ENCODE peak calls at places on chromosomes 13 and 19, in ten cellular contexts. A is right lobe of liver, J is adrenal gland, H is spleen, X is erythroblast, F is GM12878, P is upper lobe of left lung, C is prostate gland, I is tibial nerve, M is esophagus squamous epithelium. G is an unnamed sample.

GRCh38 chr19:14122924-14123323 is 5.4 kb upstream of the PRKACA start:
- DNase-seq in P (no peak), F (no peak), A (no peak), M (no peak), X (no peak), C (no peak), J (no peak), H (no peak), I (no peak), G (no peak)

GRCh38 chr19:3968556-3969434 is 2.1 kb downstream of the DAPK3 start:
- DNase-seq in I (peak; percentile 79), J (peak; percentile 91), A (peak; percentile 75), M (no peak), X (peak; percentile 69), F (no peak), C (peak; percentile 92), P (no peak), H (no peak), G (peak; percentile 79)

GRCh38 chr13:39822437-39822836 is 167.0 kb downstream of the COG6 start:
- DNase-seq in F (no peak), P (no peak), X (no peak), I (no peak), A (no peak), J (no peak), M (no peak), C (no peak), H (no peak), G (no peak)

GRCh38 chr13:102191951-102192461 is 209.8 kb downstream of the FGF14 start:
- DNase-seq in M (no peak), F (no peak), J (no peak), P (no peak), I (no peak), H (no peak), A (peak; percentile 73), X (no peak), C (no peak), G (no peak)

GRCh38 chr13:36163809-36164308 is 32.7 kb upstream of the DCLK1 start:
- DNase-seq in F (no peak), A (no peak), P (no peak), H (no peak), J (peak; percentile 69), M (no peak), I (peak; percentile 88), C (no peak), X (no peak), G (peak; percentile 19)

GRCh38 chr13:76719955-76720354 is 166.2 kb downstream of the KCTD12 start:
- DNase-seq in J (no peak), P (no peak), C (no peak), A (no peak), M (no peak), H (no peak), F (no peak), I (no peak), X (no peak), G (no peak)

GRCh38 chr19:383922-384800 is 24.8 kb downstream of the C2CD4C start:
- DNase-seq in H (peak; percentile 75), I (no peak), P (peak; percentile 86), J (peak; percentile 63), A (no peak), M (no peak), C (no peak), X (peak; percentile 16), F (peak; percentile 27), G (no peak)

GRCh38 chr19:3359850-3360493 is 6.4 kb upstream of the NFIC start:
- DNase-seq in A (no peak), J (no peak), H (peak; percentile 84), F (no peak), C (no peak), X (peak; percentile 64), P (peak; percentile 91), I (no peak), M (no peak), G (no peak)

GRCh38 chr19:1250374-1251232 is 2.2 kb downstream of the MIDN start:
- DNase-seq in J (peak; percentile 82), C (peak; percentile 59), X (peak; percentile 71), M (no peak), P (peak; percentile 89), H (peak; percentile 93), F (no peak), A (no peak), I (no peak), G (peak; percentile 76)

GRCh38 chr19:7515091-7515470 is 822 bp upstream of the ZNF358 start:
- DNase-seq in M (no peak), C (no peak), J (peak; percentile 76), H (no peak), I (no peak), P (no peak), X (no peak), A (no peak), F (no peak), G (peak; percentile 54)

GRCh38 chr19:5641171-5641570 is 18.3 kb downstream of the SAFB start:
- DNase-seq in X (no peak), F (no peak), P (no peak), M (no peak), A (no peak), C (no peak), I (no peak), J (no peak), H (no peak), G (no peak)

GRCh38 chr13:28429685-28430290 is 65.1 kb downstream of the FLT1 start:
- DNase-seq in J (no peak), I (no peak), H (no peak), P (no peak), M (no peak), F (peak; percentile 84), A (no peak), C (no peak), X (no peak), G (peak; percentile 18)
- TF ChIP-seq POLR2A in J (no peak), I (no peak), H (no peak), P (no peak), M (no peak), F (no peak), A (no peak), C (no peak), X (no peak), G (no peak)

DNA sequence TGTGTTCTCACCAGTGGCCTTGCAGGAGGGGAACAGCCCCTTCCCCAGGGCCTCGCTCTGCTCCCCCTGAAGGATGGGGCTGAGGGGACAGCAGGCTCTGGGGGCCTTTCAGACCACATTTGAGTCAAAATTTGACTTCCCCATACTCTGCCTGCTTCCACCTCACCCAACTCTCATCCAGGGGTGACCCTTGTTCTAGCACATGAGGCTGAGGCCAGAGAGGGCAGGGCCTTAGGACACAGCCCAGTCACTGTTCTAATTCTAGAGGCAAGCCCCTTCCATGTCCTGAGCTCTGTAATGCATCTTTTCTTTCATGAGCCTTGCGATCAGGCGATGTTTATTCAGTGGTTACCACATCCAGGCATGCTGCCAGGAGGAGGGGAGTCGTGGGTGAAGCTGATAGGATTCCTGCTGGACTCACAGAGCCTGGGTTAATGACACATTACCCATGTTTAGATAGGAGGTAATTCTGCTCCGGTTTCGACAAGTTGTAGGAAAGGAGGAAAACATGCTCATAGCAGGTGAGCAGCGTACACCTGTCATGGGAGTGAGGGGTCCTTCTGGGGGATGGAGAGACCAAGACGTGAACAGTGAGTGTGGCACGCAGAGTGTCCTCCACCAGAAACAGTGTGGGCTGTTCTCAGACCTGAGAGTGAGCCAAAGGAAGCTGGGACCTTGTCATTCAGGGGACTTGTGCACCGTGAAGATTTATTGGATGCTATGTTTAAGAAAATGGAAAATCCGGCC is 9.3 kb downstream of the RPS9 start:
- DNase-seq in M (no peak), H (no peak), A (peak; percentile 94), X (peak; percentile 96), J (peak; percentile 98), P (no peak), I (peak; percentile 84), C (peak; percentile 94), F (no peak), G (peak; percentile 93)
- TF ChIP-seq POLR2A in M (no peak), H (no peak), A (peak; percentile 54), X (peak; percentile 63), J (peak; percentile 82), P (peak; percentile 45), I (no peak), C (no peak), F (no peak), G (peak; percentile 34)

GRCh38 chr13:34152996-34153395 is 335.0 kb downstream of the RFC3 start:
- DNase-seq in H (no peak), A (no peak), F (no peak), M (no peak), X (no peak), P (no peak), J (no peak), C (no peak), I (no peak), G (no peak)

GRCh38 chr13:34159946-34160345 is 342.0 kb downstream of the RFC3 start:
- DNase-seq in A (no peak), H (no peak), X (no peak), P (no peak), J (no peak), F (no peak), M (no peak), C (no peak), I (no peak), G (no peak)

GRCh38 chr13:34155931-34156607 is 338.1 kb downstream of the RFC3 start:
- DNase-seq in F (no peak), M (no peak), A (no peak), P (no peak), J (peak; percentile 65), C (no peak), H (no peak), I (no peak), X (no peak), G (no peak)

GRCh38 chr13:34153428-34154180 is 335.7 kb downstream of the RFC3 start:
- DNase-seq in I (no peak), A (no peak), F (no peak), J (no peak), H (no peak), M (no peak), X (no peak), C (no peak), P (no peak), G (no peak)

GRCh38 chr13:34156841-34157365 is 339.0 kb downstream of the RFC3 start:
- DNase-seq in X (peak; percentile 2), J (peak; percentile 95), C (peak; percentile 64), A (no peak), M (no peak), F (peak; percentile 55), I (peak; percentile 16), H (peak; percentile 67), P (no peak), G (peak; percentile 80)
- TF ChIP-seq POLR2A in X (no peak), J (peak; percentile 51), C (no peak), A (no peak), M (no peak), F (no peak), I (no peak), H (no peak), P (no peak), G (no peak)

DNA sequence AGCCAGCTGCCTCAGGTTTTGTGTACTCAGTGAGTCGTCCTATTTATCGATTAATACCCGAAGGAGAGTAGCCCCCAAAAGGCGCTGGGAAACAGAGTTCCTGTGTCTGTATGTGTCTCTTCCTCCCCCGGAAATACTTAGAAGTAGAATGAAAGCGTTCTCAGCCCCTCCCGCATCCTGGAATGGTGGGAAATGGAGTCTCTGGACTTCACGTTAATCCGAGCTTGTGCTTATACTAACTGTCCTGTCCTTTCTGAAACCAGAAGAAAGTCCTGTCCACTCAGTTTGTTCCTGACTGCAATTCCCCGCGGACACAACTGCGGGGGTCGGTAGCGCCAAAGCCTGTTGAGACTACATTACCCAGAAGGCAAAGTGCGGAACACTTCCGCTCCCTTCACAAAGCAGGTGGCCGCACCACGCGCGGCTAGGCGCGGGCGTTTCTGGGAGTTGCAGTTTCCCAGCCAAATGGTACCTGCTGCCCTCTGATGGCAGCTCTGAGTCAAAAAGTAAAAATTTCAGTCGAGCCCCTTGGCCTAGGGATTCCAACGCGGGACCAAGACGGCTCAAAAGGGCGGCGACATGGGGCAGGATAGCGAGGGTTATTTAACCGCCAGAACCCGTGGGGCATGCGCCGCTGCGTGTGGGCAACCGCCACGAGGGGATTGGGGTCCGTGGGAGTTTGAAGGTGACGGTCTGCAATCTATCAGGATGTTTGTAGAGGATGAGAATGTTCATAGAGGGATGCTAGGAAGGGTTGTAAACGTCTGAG is 2.2 kb upstream of the GSK3A start:
- DNase-seq in X (peak; percentile 96), A (peak; percentile 95), M (peak; percentile 66), H (peak; percentile 98), P (peak; percentile 97), F (peak; percentile 85), I (peak; percentile 83), J (peak; percentile 97), C (peak; percentile 93), G (peak; percentile 94)
- TF ChIP-seq POLR2A in X (peak; percentile 71), A (peak; percentile 71), M (peak; percentile 14), H (no peak), P (peak; percentile 47), F (peak; percentile 63), I (peak; percentile 48), J (peak; percentile 74), C (peak; percentile 49), G (peak; percentile 85)

G was measured in transverse colon.